ENCODE peak calls at places on chromosome 16, in four cellular contexts. H is SK-N-SH, F is K562, P is HepG2. C is an unnamed sample.
A peak's percentile ranks its signal among the peaks of the same experiment; 100 is the strongest.

GRCh38 chr16:47732122-47732805 is 271.1 kb downstream of the PHKB start:
- DNase-seq in F (no peak), P (no peak), H (no peak), C (no peak)

GRCh38 chr16:102060-102855 is 24.2 kb downstream of the MPG start:
- DNase-seq in H (no peak), F (no peak), P (no peak), C (no peak)

GRCh38 chr16:1414532-1415265 is at the start of gene UNKL:
- DNase-seq in P (peak; percentile 77), H (peak; percentile 99), F (peak; percentile 95), C (peak; percentile 80)

GRCh38 chr16:28291651-28292626 is at the start of gene SBK1:
- DNase-seq in P (peak; percentile 40), H (peak; percentile 98), F (peak; percentile 95), C (peak; percentile 80)

GRCh38 chr16:14289692-14290340 is 218.7 kb downstream of the MRTFB start:
- DNase-seq in P (peak; percentile 66), H (peak; percentile 54), F (peak; percentile 80), C (peak; percentile 62)

GRCh38 chr16:49632798-49633189 is 223.1 kb downstream of the ZNF423 start:
- DNase-seq in P (no peak), F (no peak), H (no peak), C (no peak)

GRCh38 chr16:3761375-3762079 is 44.2 kb upstream of the TRAP1 start:
- DNase-seq in F (no peak), H (peak; percentile 74), P (no peak), C (no peak)

GRCh38 chr16:23624092-23624491 is 17.0 kb downstream of the PALB2 start:
- DNase-seq in P (no peak), H (no peak), F (no peak), C (no peak)

GRCh38 chr16:73010150-73010676 is 37.7 kb downstream of the ZFHX3 start:
- DNase-seq in P (no peak), F (no peak), H (peak; percentile 80), C (no peak)

GRCh38 chr16:29820730-29821662 is 734 bp downstream of the MVP start:
- DNase-seq in F (no peak), P (no peak), H (no peak), C (no peak)

GRCh38 chr16:4874686-4875085 is 27.4 kb downstream of the UBN1 start:
- DNase-seq in H (no peak), F (no peak), P (no peak), C (no peak)

GRCh38 chr16:63461248-63461841 is 1425.1 kb upstream of the CDH8 start:
- DNase-seq in P (peak; percentile 25), F (no peak), H (peak; percentile 18), C (peak; percentile 28)

GRCh38 chr16:3022208-3022696 is 1.5 kb downstream of the HCFC1R1 start:
- DNase-seq in H (no peak), F (peak; percentile 82), P (peak; percentile 76), C (peak; percentile 84)

GRCh38 chr16:58393138-58393504 is 850 bp downstream of the GINS3 start:
- DNase-seq in F (peak; percentile 47), H (peak; percentile 49), P (peak; percentile 15), C (no peak)
- TF ChIP-seq USF2 in F (no peak), H (no peak), P (no peak), C (no peak)

GRCh38 chr16:85989863-85990643 is 91.1 kb downstream of the IRF8 start:
- DNase-seq in H (no peak), P (no peak), F (no peak), C (no peak)

GRCh38 chr16:85991856-85992255 is 92.9 kb downstream of the IRF8 start:
- DNase-seq in F (no peak), P (no peak), H (no peak), C (no peak)

GRCh38 chr16:85992779-85993178 is 93.8 kb downstream of the IRF8 start:
- DNase-seq in F (no peak), P (no peak), H (no peak), C (no peak)

GRCh38 chr16:85990861-85991301 is 91.9 kb downstream of the IRF8 start:
- DNase-seq in H (no peak), P (no peak), F (no peak), C (no peak)

GRCh38 chr16:85991425-85991824 is 92.5 kb downstream of the IRF8 start:
- DNase-seq in F (no peak), H (no peak), P (no peak), C (no peak)
- TF ChIP-seq FOXJ3 in F (no peak), H (no peak), P (no peak), C (no peak)

DNA sequence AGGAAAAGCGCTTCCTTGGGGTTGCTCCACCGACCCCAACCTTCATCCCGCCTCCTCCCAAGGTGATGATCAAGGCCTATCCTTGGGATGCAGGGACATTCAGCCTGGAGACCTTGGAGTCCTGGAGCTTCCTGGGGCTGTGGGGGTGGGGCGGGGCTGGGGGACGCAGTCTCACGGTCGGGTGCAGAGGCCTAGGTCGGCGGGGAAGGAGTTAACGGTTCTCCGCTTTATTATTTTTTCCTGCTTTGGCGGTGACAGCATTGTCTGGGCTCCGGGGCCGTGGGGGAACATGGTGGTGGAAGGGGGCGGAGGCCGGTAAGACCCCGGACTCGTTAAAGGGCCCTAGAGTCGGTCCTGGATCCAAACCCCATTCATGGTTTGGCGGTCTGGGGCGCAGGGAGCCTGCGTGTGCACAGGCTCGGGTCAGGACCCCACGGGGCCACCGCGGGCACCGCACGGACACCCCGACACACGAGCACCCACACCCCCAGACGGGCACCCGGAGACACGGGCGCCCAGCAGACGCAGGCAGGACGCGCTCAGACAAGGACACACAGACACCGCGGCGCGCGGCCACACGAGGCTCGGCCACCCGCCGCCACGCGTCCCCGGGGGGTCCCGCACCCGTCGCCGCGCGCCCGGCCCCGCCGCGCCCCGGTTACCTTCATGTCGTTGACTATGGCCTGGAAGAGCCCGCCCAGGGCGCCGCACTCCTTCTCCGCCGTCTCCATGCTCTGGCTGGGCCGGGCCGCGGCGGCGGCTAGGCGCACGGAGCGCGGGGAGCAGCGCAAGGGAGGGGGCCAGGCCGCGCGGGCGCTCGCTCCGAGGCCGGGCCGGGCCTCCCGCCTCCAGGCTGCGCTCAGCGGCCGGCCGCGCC is 554 bp downstream of the MTSS2 start:
- DNase-seq in P (no peak), H (peak; percentile 78), F (peak; percentile 35), C (no peak)
- TF ChIP-seq USF2 in P (no peak), H (no peak), F (no peak), C (no peak)

DNA sequence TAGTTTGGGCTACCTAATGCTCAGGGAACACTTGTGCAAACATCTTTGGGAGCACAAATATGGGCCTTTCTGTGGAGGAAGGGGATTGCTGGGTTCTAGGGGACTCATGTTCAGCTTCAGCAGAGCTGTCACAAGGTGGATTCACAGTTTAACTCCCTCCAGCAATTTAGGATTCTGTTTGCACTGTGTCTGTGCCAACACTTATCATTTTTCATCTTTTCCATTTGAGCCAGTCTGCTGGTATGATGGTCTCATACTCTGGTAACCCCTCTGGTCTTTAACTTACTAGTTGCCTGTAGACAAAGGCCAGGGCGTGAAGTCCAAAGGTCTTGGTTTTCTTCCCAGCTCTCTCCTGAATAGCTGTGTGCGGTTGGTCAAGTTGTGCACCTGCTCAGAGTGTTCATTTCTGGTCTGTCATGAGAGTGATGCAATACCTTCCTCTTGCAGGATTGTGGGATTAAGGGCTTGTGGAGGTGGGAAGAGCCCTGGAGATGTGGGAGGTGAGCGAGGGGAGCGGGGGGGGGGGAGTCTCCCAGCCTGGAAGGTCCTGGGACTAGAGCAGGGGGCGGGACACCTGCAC is 152.6 kb downstream of the CMIP start:
- DNase-seq in P (peak; percentile 78), F (no peak), H (no peak), C (no peak)
- TF ChIP-seq FOXJ3 in P (no peak), F (no peak), H (no peak), C (no peak)

GRCh38 chr16:86768999-86769398 is 190.7 kb downstream of the FOXL1 start:
- DNase-seq in H (no peak), F (no peak), P (no peak), C (no peak)
- TF ChIP-seq USF2 in H (no peak), F (no peak), P (no peak), C (no peak)